ENCODE peak calls at places on chromosomes 16 and 17, in four cellular contexts. B is sigmoid colon, R is colonic mucosa, Z is kidney. H is an unnamed sample.
A peak's percentile ranks its signal among the peaks of the same experiment; 100 is the strongest.

GRCh38 chr17:41559548-41559947 is 12.3 kb downstream of the KRT9 start:
- DNase-seq in B (no peak), R (no peak), Z (no peak), H (no peak)

GRCh38 chr16:84751947-84752346 is 52.1 kb downstream of the USP10 start:
- DNase-seq in B (no peak), Z (no peak), R (no peak), H (peak; percentile 39)

GRCh38 chr17:41455236-41455635 is 11.9 kb downstream of the KRT32 start:
- DNase-seq in R (no peak), B (no peak), Z (no peak), H (no peak)

GRCh38 chr17:80423536-80424225 is 8.7 kb downstream of the ENDOV start:
- DNase-seq in Z (peak; percentile 52), B (no peak), R (no peak), H (no peak)

GRCh38 chr17:72455562-72455961 is 334.7 kb downstream of the SOX9 start:
- DNase-seq in B (no peak), R (no peak), Z (no peak), H (no peak)

GRCh38 chr17:78746263-78746948 is 35.7 kb downstream of the CYTH1 start:
- DNase-seq in B (no peak), R (no peak), Z (no peak), H (no peak)

GRCh38 chr16:57579361-57579665 is 36.9 kb downstream of the ADGRG5 start:
- DNase-seq in B (no peak), Z (no peak), R (no peak), H (no peak)

GRCh38 chr17:79038545-79039135 is 14.7 kb downstream of the C1QTNF1 start:
- DNase-seq in Z (no peak), B (peak; percentile 87), R (no peak), H (peak; percentile 55)

GRCh38 chr17:54899721-54900456 is 763 bp upstream of the TOM1L1 start:
- DNase-seq in Z (no peak), R (peak; percentile 18), B (no peak), H (no peak)

GRCh38 chr17:63447688-63448005 is 1.5 kb upstream of the CYB561 start:
- DNase-seq in B (no peak), Z (no peak), R (no peak), H (no peak)

GRCh38 chr17:77456951-77457548 is 316.3 kb downstream of the SEC14L1 start:
- DNase-seq in R (no peak), B (no peak), Z (no peak), H (no peak)

GRCh38 chr17:42289863-42290165 is 1.5 kb downstream of the STAT5A start:
- DNase-seq in B (peak; percentile 62), R (no peak), Z (peak; percentile 72), H (no peak)

GRCh38 chr17:14712471-14713075 is 411.7 kb downstream of the HS3ST3B1 start:
- DNase-seq in Z (no peak), R (no peak), B (no peak), H (no peak)

GRCh38 chr16:79045191-79045590 is 555.3 kb downstream of the MAF start:
- DNase-seq in Z (no peak), R (no peak), B (no peak), H (no peak)

GRCh38 chr17:82876602-82877391 is 37.0 kb upstream of the ZNF750 start:
- DNase-seq in Z (peak; percentile 86), R (peak; percentile 70), B (peak; percentile 96), H (peak; percentile 76)
- TF ChIP-seq CTCF in Z (peak; percentile 48), R (peak; percentile 41), B (peak; percentile 36), H (peak; percentile 70)

GRCh38 chr17:37180371-37180770 is 195.4 kb upstream of the C17orf78 start:
- DNase-seq in Z (no peak), R (no peak), B (no peak), H (peak; percentile 11)
- H3K4me3 ChIP-seq in Z (no peak overlapping the region), R (no peak overlapping the region), B (no peak overlapping the region), H (no peak overlapping the region)

GRCh38 chr16:68396481-68396880 is 51.8 kb downstream of the SMPD3 start:
- DNase-seq in B (no peak), R (peak; percentile 70), Z (peak; percentile 48), H (peak; percentile 35)
- TF ChIP-seq CTCF in B (no peak), R (peak; percentile 62), Z (peak; percentile 68), H (peak; percentile 57)

GRCh38 chr17:17819561-17819995 is 17.2 kb downstream of the SREBF1 start:
- DNase-seq in R (peak; percentile 78), Z (no peak), B (peak; percentile 92), H (peak; percentile 95)
- H3K4me3 ChIP-seq in R (no peak overlapping the region), Z (no peak overlapping the region), B (no peak overlapping the region), H (no peak overlapping the region)

GRCh38 chr17:29180788-29181160 is 576 bp upstream of the MYO18A start:
- DNase-seq in B (no peak), R (no peak), Z (no peak), H (no peak)
- TF ChIP-seq CTCF in B (no peak), R (no peak), Z (no peak), H (no peak)

DNA sequence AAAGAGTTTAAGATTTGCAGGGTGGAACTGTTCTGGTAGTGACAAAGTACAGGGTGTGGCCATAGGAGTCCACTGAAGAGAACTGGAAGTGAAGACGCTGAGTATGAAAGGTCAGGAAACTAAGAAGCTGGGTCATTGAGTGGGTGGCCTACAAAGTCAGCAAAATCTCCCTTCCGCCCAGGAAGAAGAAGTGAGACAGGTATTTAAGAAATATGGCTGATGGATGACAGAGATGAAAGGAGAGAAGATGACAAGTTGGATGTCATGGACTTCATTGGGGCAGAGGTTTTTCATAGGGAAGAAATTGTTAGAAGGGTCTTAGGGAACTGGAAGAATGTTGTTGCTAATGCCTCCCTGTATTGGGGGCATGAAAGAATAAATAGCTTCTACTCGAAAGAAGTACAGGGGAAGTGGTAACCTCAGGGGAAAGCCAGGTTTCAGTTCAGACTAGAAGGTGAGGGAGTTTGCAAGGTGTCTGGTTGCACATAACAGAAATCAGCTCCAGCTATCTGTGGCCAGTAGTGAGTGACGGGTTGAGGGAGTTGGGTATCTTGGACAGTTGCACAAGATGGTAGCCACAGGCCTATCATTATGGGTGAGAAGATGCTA is 33.6 kb upstream of the MED13 start:
- DNase-seq in Z (no peak), R (no peak), B (no peak), H (no peak)
- H3K4me3 ChIP-seq in Z (no peak overlapping the region), R (no peak overlapping the region), B (no peak overlapping the region), H (no peak overlapping the region)

GRCh38 chr17:43832976-43833829 is at the start of gene MPP3:
- DNase-seq in Z (peak; percentile 83), R (peak; percentile 68), B (peak; percentile 78), H (peak; percentile 56)
- TF ChIP-seq CTCF in Z (no peak), R (no peak), B (no peak), H (no peak)

H was measured in astrocyte of the spinal cord.